ENCODE peak calls at places on chromosomes 6 and 20, in six cellular contexts. K is keratinocyte, E is PC-9, J is fibroblast of lung, A is H1, W is Karpas-422. D is an unnamed sample. For H3K4me1, the result is how much of the 10 kb centered on the place peaks cover.

GRCh38 chr6:38279945-38280588 is 359.7 kb downstream of the BTBD9 start:
- DNase-seq in K (no peak), E (no peak), J (no peak), A (no peak), W (no peak), D (no peak)

GRCh38 chr6:54264581-54265272 is 43.5 kb upstream of the TINAG start:
- DNase-seq in K (no peak), E (no peak), J (peak), A (no peak), W (no peak), D (no peak)

GRCh38 chr20:24337074-24337473 is 132.4 kb upstream of the SYNDIG1 start:
- DNase-seq in K (peak), E (peak), J (peak), A (no peak), W (no peak), D (no peak)

GRCh38 chr20:59006864-59007757 is at the start of gene CTSZ:
- DNase-seq in K (no peak), E (peak), J (peak), A (peak), W (peak), D (peak)

GRCh38 chr20:1935696-1936366 is 40.6 kb downstream of the SIRPA start:
- DNase-seq in K (no peak), E (no peak), J (no peak), A (no peak), W (no peak), D (no peak)

GRCh38 chr6:97322811-97323210 is 39.8 kb upstream of the MMS22L start:
- DNase-seq in K (no peak), E (no peak), J (no peak), A (no peak), W (no peak), D (no peak)

GRCh38 chr6:26554669-26555504 is 16.7 kb downstream of the HMGN4 start:
- DNase-seq in K (no peak), E (peak), J (peak), A (peak), W (peak), D (peak)

GRCh38 chr6:113356139-113356538 is 501.0 kb upstream of the MARCKS start:
- DNase-seq in K (no peak), E (no peak), J (no peak), A (no peak), W (no peak), D (no peak)

GRCh38 chr20:24146231-24146634 is 157.7 kb upstream of the GGTLC1 start:
- DNase-seq in K (no peak), E (no peak), J (no peak), A (no peak), W (no peak), D (no peak)

GRCh38 chr6:1404713-1405098 is 15.3 kb downstream of the FOXF2 start:
- DNase-seq in K (no peak), E (no peak), J (no peak), A (no peak), W (no peak), D (no peak)

GRCh38 chr6:56795852-56796532 is 153.3 kb upstream of the DST start:
- DNase-seq in K (no peak), E (no peak), J (peak), A (no peak), W (no peak), D (no peak)

GRCh38 chr6:74459260-74459659 is 746.6 kb downstream of the COL12A1 start:
- DNase-seq in K (no peak), E (no peak), J (no peak), A (no peak), W (no peak), D (no peak)

GRCh38 chr6:158205220-158205944 is 37.2 kb downstream of the GTF2H5 start:
- DNase-seq in K (no peak), E (no peak), J (no peak), A (peak), W (peak), D (peak)

GRCh38 chr20:24718696-24719095 is 230.4 kb upstream of the CST7 start:
- DNase-seq in K (no peak), E (peak), J (no peak), A (peak), W (no peak), D (peak)

GRCh38 chr6:40473026-40473425 is 114.1 kb downstream of the LRFN2 start:
- DNase-seq in K (no peak), E (no peak), J (no peak), A (no peak), W (no peak), D (no peak)

GRCh38 chr6:136774228-136775041 is 17.8 kb downstream of the MAP3K5 start:
- DNase-seq in K (no peak), E (no peak), J (peak), A (no peak), W (no peak), D (no peak)

GRCh38 chr6:137868721-137869631 is 1.9 kb downstream of the TNFAIP3 start:
- DNase-seq in K (no peak), E (no peak), J (no peak), A (no peak), W (peak), D (no peak)
- H3K4me1 ChIP-seq in K (half or more), E (half or more), J (under half), A (under half), W (under half), D (under half)

GRCh38 chr6:169831450-169832246 is 80.2 kb downstream of the ERMARD start:
- DNase-seq in K (no peak), E (peak), J (peak), A (peak), W (peak), D (no peak)
- H2AFZ ChIP-seq in K (peak), E (no peak), J (no peak), A (peak), W (no peak), D (no peak)

GRCh38 chr20:50746138-50746940 is 15.0 kb downstream of the PARD6B start:
- DNase-seq in K (no peak), E (no peak), J (peak), A (no peak), W (no peak), D (no peak)
- H3K4me2 ChIP-seq in K (no peak), E (peak), J (no peak), A (no peak), W (no peak), D (no peak)

GRCh38 chr6:11606287-11606686 is 68.7 kb downstream of the TMEM170B start:
- DNase-seq in K (no peak), E (no peak), J (peak), A (no peak), W (no peak), D (no peak)
- H3K4me1 ChIP-seq in K (under half), E (under half), J (under half), A (under half), W (under half), D (under half)

GRCh38 chr6:21393426-21394165 is 200.0 kb upstream of the SOX4 start:
- DNase-seq in K (no peak), E (no peak), J (no peak), A (no peak), W (no peak), D (no peak)

GRCh38 chr6:21398741-21399140 is 194.8 kb upstream of the SOX4 start:
- DNase-seq in K (no peak), E (no peak), J (no peak), A (no peak), W (no peak), D (no peak)

GRCh38 chr6:21396313-21396712 is 197.2 kb upstream of the SOX4 start:
- DNase-seq in K (peak), E (no peak), J (peak), A (no peak), W (no peak), D (no peak)

GRCh38 chr6:21392177-21392576 is 201.4 kb upstream of the SOX4 start:
- DNase-seq in K (no peak), E (no peak), J (no peak), A (no peak), W (no peak), D (no peak)

DNA sequence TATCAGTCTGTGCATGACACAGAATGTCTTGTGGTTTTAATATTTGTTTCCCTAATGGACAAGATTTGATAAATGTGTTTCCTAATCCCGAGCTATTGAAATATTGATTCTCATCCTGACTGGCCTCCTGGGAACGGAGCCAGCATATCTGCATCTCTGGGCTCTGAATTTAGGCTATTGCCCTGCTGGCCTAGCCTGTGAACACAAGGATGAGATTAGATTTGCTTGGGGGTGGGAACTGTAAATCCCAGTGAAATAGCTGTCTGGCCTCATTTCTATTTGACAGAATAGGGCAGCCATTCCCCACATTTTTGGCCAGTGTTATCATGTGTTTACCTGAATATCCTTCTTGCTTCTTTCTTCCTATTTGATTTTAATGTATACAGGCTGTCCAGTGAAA is 198.4 kb upstream of the SOX4 start:
- DNase-seq in K (no peak), E (no peak), J (no peak), A (no peak), W (no peak), D (no peak)
- H2AFZ ChIP-seq in K (peak), E (no peak), J (no peak), A (no peak), W (no peak), D (no peak)

DNA sequence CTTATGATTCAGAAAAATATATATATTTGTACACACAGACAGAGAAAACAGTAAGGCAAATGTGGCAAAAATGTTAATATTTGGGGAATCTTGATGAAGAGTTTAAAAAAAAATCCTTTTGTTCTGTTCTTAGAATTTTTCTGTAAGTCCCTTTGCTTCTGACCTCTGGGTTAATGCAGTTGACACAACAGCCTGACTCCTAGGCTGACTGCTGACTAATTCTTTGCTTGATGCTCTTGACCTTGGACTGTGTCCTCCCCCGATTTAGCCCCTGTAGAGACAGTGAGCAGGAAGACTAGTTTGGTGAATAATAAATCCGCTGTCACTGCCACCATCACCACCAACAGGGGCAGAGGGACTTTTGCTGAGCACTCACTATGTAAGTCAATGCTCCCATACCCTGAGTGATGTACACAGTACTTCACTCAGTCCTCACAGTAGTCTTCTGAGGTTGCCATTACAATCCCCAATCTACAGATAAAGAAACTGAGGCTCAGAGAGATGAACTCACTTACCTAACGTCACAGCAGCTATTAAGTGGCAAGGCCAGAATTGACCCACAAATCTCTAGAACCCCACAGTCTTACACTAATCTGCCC is 71.7 kb downstream of the SNX5 start:
- DNase-seq in K (no peak), E (no peak), J (no peak), A (no peak), W (no peak), D (peak)
- H3K4me2 ChIP-seq in K (no peak), E (no peak), J (no peak), A (no peak), W (no peak), D (peak)